ENCODE peak calls at places on chromosomes 16 and 17, in eight cellular contexts. R is neural progenitor cell; B is naive thymus-derived CD4-positive, alpha-beta T cell; V is AG04449; U is uterus; H is thoracic aorta; O is epithelial cell of esophagus; Q is prostate gland. I is an unnamed sample.

GRCh38 chr17:7511108-7511507 is 26.9 kb downstream of the POLR2A start:
- DNase-seq in V (no peak), R (no peak), O (no peak), B (no peak), H (no peak), U (no peak), Q (no peak), I (no peak)

GRCh38 chr17:82767041-82767754 is 15.3 kb downstream of the TBCD start:
- DNase-seq in O (peak; percentile 68), Q (peak; percentile 45), H (no peak), V (no peak), U (no peak), B (peak; percentile 12), R (peak; percentile 76), I (peak; percentile 16)

GRCh38 chr17:4800462-4801185 is 1.5 kb downstream of the C17orf114 start:
- DNase-seq in V (no peak), B (no peak), Q (no peak), H (no peak), U (no peak), O (peak; percentile 43), R (no peak), I (no peak)

GRCh38 chr17:68460715-68461114 is 3.4 kb upstream of the WIPI1 start:
- DNase-seq in O (no peak), R (no peak), Q (no peak), B (peak; percentile 45), U (no peak), H (no peak), V (no peak), I (peak; percentile 72)

GRCh38 chr17:40556884-40557414 is 8.3 kb downstream of the CCR7 start:
- DNase-seq in B (no peak), U (no peak), O (no peak), H (no peak), Q (no peak), V (no peak), R (no peak), I (no peak)

GRCh38 chr16:19186403-19186802 is 18.4 kb downstream of the SYT17 start:
- DNase-seq in O (no peak), B (no peak), H (no peak), R (no peak), U (no peak), V (no peak), Q (no peak), I (no peak)

GRCh38 chr17:28716740-28717577 is 709 bp downstream of the RAB34 start:
- DNase-seq in O (peak; percentile 44), Q (no peak), V (no peak), H (no peak), U (no peak), B (no peak), R (peak; percentile 78), I (no peak)

GRCh38 chr16:30837904-30838303 is 50.9 kb upstream of the ZNF629 start:
- DNase-seq in Q (no peak), O (no peak), R (no peak), B (no peak), H (no peak), V (no peak), U (no peak), I (no peak)

GRCh38 chr16:88493879-88494278 is 40.8 kb downstream of the ZFPM1 start:
- DNase-seq in U (no peak), H (no peak), O (no peak), V (no peak), B (no peak), Q (no peak), R (no peak), I (no peak)

GRCh38 chr17:31388770-31389672 is 2.5 kb upstream of the RAB11FIP4 start:
- DNase-seq in B (peak; percentile 15), U (no peak), V (no peak), R (peak; percentile 70), Q (no peak), H (no peak), O (peak; percentile 19), I (peak; percentile 40)

GRCh38 chr17:78124081-78124835 is 4.3 kb downstream of the TMC6 start:
- DNase-seq in R (no peak), V (no peak), U (no peak), H (no peak), Q (no peak), O (no peak), B (no peak), I (no peak)

GRCh38 chr17:9484789-9485188 is 90.8 kb downstream of the STX8 start:
- DNase-seq in Q (no peak), V (peak; percentile 38), U (no peak), R (no peak), B (no peak), O (peak; percentile 52), H (no peak), I (no peak)

GRCh38 chr17:50925296-50925891 is 59.2 kb upstream of the TOB1 start:
- DNase-seq in O (peak; percentile 50), V (no peak), R (no peak), U (no peak), H (no peak), B (no peak), Q (no peak), I (no peak)

GRCh38 chr17:31722251-31723056 is 136.6 kb downstream of the COPRS start:
- DNase-seq in V (no peak), O (no peak), R (no peak), H (peak; percentile 19), U (no peak), Q (no peak), B (no peak), I (no peak)

GRCh38 chr17:81991684-81992513 is 14.5 kb downstream of the ASPSCR1 start:
- DNase-seq in Q (peak; percentile 87), B (no peak), O (peak; percentile 80), U (no peak), V (no peak), H (peak; percentile 29), R (peak; percentile 66), I (no peak)

GRCh38 chr17:4892499-4893221 is 6.7 kb upstream of the C17orf107 start:
- DNase-seq in R (no peak), Q (no peak), O (no peak), B (no peak), H (no peak), U (no peak), V (no peak), I (no peak)

GRCh38 chr16:50274771-50275415 is 8.5 kb downstream of the ADCY7 start:
- DNase-seq in Q (no peak), O (no peak), V (no peak), H (no peak), U (no peak), B (no peak), R (no peak), I (no peak)
- H3K4me3 ChIP-seq in Q (no peak overlapping the region), O (no peak overlapping the region), V (no peak overlapping the region), H (peak overlapping the region; percentile 55), U (no peak overlapping the region), B (peak overlapping the region; percentile 71), R (no peak overlapping the region), I (peak overlapping the region; percentile 77)

GRCh38 chr17:76588182-76588581 is 2.5 kb upstream of the ST6GALNAC2 start:
- DNase-seq in Q (no peak), V (no peak), O (no peak), R (no peak), H (no peak), U (no peak), B (no peak), I (no peak)

GRCh38 chr17:76585048-76585648 is 512 bp downstream of the ST6GALNAC2 start:
- DNase-seq in U (no peak), B (no peak), Q (no peak), R (peak; percentile 70), H (no peak), O (no peak), V (no peak), I (no peak)

GRCh38 chr17:76585649-76586593 is at the start of gene ST6GALNAC2:
- DNase-seq in Q (peak; percentile 68), U (peak; percentile 36), H (no peak), R (peak; percentile 70), B (no peak), V (no peak), O (peak; percentile 84), I (no peak)

GRCh38 chr17:76584427-76585047 is 1.1 kb downstream of the ST6GALNAC2 start:
- DNase-seq in B (no peak), H (no peak), R (peak; percentile 60), Q (no peak), V (no peak), O (peak; percentile 62), U (no peak), I (no peak)

DNA sequence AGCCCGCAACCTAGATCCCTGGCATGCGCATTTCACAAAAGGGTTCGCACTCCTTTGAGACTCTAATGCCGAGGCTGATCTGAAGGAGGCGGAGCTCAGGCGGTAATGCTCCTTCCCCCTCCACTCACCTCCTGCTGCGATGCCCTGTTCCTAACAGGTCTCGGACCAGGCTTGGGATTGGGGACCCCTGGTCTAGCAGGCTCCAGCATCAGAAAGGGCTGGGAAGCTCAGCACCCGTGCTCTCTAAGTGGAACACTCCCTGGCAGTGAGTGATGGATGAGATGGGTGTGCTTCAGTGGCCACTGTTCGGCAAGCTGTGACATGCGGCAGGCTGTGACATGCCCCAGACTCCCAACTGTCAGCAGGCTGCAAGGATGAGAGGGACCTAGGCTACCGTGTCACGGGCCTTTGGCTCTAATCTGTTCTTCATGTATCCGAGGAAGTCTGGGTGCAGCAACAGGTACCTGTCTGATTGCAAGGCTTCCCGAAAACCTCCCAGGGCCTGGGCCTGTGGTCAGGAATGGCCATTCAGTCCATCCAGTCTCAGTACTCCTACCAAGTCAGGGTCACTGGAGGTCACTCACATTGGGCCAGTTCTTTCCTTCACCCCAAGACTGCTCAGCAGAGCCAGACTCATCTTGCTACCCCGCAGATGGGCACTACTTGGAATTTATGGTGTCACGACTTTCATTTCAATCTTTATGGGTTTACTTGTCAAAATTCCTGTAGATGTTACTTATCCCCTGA is 1.3 kb upstream of the ST6GALNAC2 start:
- DNase-seq in B (no peak), O (peak; percentile 77), V (no peak), R (peak; percentile 67), Q (peak; percentile 59), H (no peak), U (no peak), I (no peak)
- H3K4me3 ChIP-seq in B (no peak overlapping the region), O (peak overlapping the region; percentile 82), V (no peak overlapping the region), R (no peak overlapping the region), Q (no peak overlapping the region), H (no peak overlapping the region), U (no peak overlapping the region), I (no peak overlapping the region)

DNA sequence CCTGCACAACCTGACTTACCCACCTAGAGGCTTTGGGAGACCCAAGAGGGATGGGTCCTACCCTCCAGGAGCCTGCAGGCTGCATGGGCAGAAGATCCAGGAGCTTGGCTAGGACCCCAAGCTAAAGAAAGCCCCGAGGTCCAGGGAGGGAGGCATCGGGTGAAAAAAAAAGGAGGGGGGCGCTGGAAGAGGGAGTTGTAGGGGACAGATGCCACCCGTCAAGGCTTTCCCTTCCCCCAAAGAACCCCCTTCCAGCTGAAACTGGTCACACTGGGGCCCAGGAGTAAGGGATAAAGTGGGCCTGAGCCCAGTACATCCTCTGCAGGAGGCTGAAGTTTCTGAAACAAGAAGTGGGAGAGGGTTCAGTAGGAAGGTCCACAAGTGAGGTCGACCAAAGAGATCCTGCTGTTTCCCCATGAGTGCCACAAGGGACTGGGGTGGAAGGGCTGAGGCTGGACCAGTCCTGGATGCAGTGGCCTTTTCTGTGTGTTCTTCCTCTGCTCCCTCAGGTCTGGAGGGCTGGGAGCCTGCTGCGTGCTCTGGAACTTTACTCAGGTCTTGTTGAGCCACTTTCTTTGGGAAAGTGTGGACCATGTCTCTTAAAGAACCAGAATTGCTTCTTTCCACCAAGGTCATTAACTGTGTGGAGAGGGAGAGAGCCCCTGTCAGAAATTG is 14.2 kb upstream of the CBFB start:
- DNase-seq in B (no peak), O (no peak), V (no peak), H (no peak), U (peak; percentile 4), Q (no peak), R (no peak), I (no peak)
- H3K4me3 ChIP-seq in B (peak overlapping the region; percentile 54), O (no peak overlapping the region), V (peak overlapping the region; percentile 52), H (peak overlapping the region; percentile 87), U (no peak overlapping the region), Q (no peak overlapping the region), R (peak overlapping the region; percentile 46), I (peak overlapping the region; percentile 58)

GRCh38 chr17:70022175-70022574 is 52.9 kb upstream of the KCNJ16 start:
- DNase-seq in O (no peak), H (no peak), U (no peak), Q (no peak), B (no peak), R (no peak), V (no peak), I (no peak)
- H3K4me3 ChIP-seq in O (no peak overlapping the region), H (peak overlapping the region; percentile 24), U (no peak overlapping the region), Q (no peak overlapping the region), B (no peak overlapping the region), R (no peak overlapping the region), V (no peak overlapping the region), I (no peak overlapping the region)